ENCODE peak calls at places on chromosomes 12 and 14, in eight cellular contexts. U is mesothelial cell of epicardium, P is endothelial cell of umbilical vein, E is GM20000, T is omental fat pad, M is nephron progenitor cell, Z is AG10803, A is LNCaP clone FGC. S is an unnamed sample.

GRCh38 chr12:31218203-31219025 is 107.5 kb downstream of the SINHCAF start:
- DNase-seq in T (no peak), P (no peak), Z (no peak), U (no peak), E (no peak), A (no peak), M (no peak), S (no peak)

GRCh38 chr12:94205738-94206310 is 57.4 kb downstream of the PLXNC1 start:
- DNase-seq in E (no peak), Z (no peak), U (no peak), P (no peak), M (no peak), A (no peak), T (no peak), S (no peak)

GRCh38 chr12:53560912-53561589 is 53.8 kb upstream of the NPFF start:
- DNase-seq in T (no peak), U (no peak), P (no peak), Z (no peak), A (no peak), M (no peak), E (no peak), S (no peak)

GRCh38 chr12:6116481-6117021 is 7.9 kb downstream of the VWF start:
- DNase-seq in P (peak), M (no peak), Z (no peak), U (no peak), A (no peak), T (no peak), E (no peak), S (no peak)

GRCh38 chr12:63353559-63353958 is 202.6 kb upstream of the AVPR1A start:
- DNase-seq in M (no peak), P (peak), E (no peak), U (no peak), A (no peak), T (no peak), Z (no peak), S (no peak)

GRCh38 chr12:123387508-123388217 is 3.7 kb downstream of the KMT5A start:
- DNase-seq in T (no peak), Z (no peak), M (peak), U (no peak), A (no peak), E (no peak), P (peak), S (no peak)

GRCh38 chr12:106023034-106023433 is 115.7 kb downstream of the NUAK1 start:
- DNase-seq in M (no peak), Z (no peak), A (no peak), U (no peak), P (no peak), T (no peak), E (no peak), S (no peak)

GRCh38 chr14:105093426-105094192 is 28.4 kb upstream of the GPR132 start:
- DNase-seq in E (peak), A (no peak), Z (peak), U (peak), M (peak), P (peak), T (no peak), S (peak)

GRCh38 chr12:99138397-99138796 is 493.3 kb downstream of the APAF1 start:
- DNase-seq in P (no peak), M (no peak), A (no peak), T (no peak), Z (no peak), E (no peak), U (no peak), S (no peak)

GRCh38 chr12:104063712-104064030 is 660 bp upstream of the HCFC2 start:
- DNase-seq in Z (no peak), M (no peak), A (no peak), P (no peak), U (no peak), E (no peak), T (no peak), S (no peak)

GRCh38 chr14:70052990-70053389 is 135.8 kb downstream of the SLC8A3 start:
- DNase-seq in U (peak), A (peak), T (no peak), M (peak), P (peak), Z (peak), E (peak), S (peak)

GRCh38 chr14:38578278-38578681 is 322.4 kb upstream of the CLEC14A start:
- DNase-seq in M (no peak), E (no peak), Z (peak), T (no peak), P (no peak), A (no peak), U (no peak), S (no peak)

GRCh38 chr12:122889658-122890561 is 6.0 kb downstream of the VPS37B start:
- DNase-seq in A (no peak), U (no peak), T (no peak), M (no peak), P (no peak), Z (no peak), E (no peak), S (no peak)

GRCh38 chr14:101025131-101025530 is 121.6 kb upstream of the RTL1 start:
- DNase-seq in U (no peak), T (no peak), A (no peak), E (no peak), Z (no peak), P (no peak), M (no peak), S (no peak)

GRCh38 chr14:22231022-22231421 is 358.0 kb downstream of the DAD1 start:
- DNase-seq in Z (no peak), A (no peak), M (no peak), E (peak), P (no peak), T (no peak), U (no peak), S (no peak)

GRCh38 chr14:95047754-95048153 is 109.6 kb downstream of the DICER1 start:
- DNase-seq in M (no peak), A (no peak), T (no peak), E (no peak), P (no peak), U (no peak), Z (no peak), S (no peak)

GRCh38 chr12:50988051-50988450 is 35.7 kb downstream of the HIGD1C start:
- DNase-seq in T (no peak), Z (peak), E (no peak), U (no peak), P (no peak), M (no peak), A (no peak), S (no peak)

GRCh38 chr14:75981426-75981825 is 369 bp downstream of the TGFB3 start:
- DNase-seq in T (no peak), Z (no peak), U (peak), E (peak), A (no peak), M (peak), P (peak), S (no peak)

GRCh38 chr12:65785500-65785899 is 38.8 kb upstream of the HMGA2 start:
- DNase-seq in M (no peak), T (no peak), E (no peak), P (no peak), A (no peak), Z (no peak), U (no peak), S (no peak)

GRCh38 chr12:106590601-106591000 is 7.8 kb downstream of the RFX4 start:
- DNase-seq in U (no peak), T (no peak), E (no peak), Z (no peak), A (no peak), P (no peak), M (no peak), S (no peak)

GRCh38 chr12:96136720-96137378 is 57.3 kb upstream of the ELK3 start:
- DNase-seq in T (no peak), M (no peak), U (no peak), P (peak), Z (no peak), E (no peak), A (no peak), S (no peak)

GRCh38 chr14:73662439-73663056 is 17.8 kb downstream of the DNAL1 start:
- DNase-seq in Z (peak), P (peak), U (no peak), M (no peak), T (no peak), E (no peak), A (peak), S (no peak)
- TF ChIP-seq CTCF in Z (peak), P (peak), U (no peak), M (no peak), T (no peak), E (no peak), A (peak), S (peak)

GRCh38 chr12:52139579-52140062 is 52.2 kb downstream of the KRT80 start:
- DNase-seq in P (no peak), M (peak), Z (no peak), U (peak), E (no peak), A (no peak), T (no peak), S (peak)
- TF ChIP-seq CTCF in P (peak), M (peak), Z (peak), U (peak), E (peak), A (peak), T (no peak), S (peak)

DNA sequence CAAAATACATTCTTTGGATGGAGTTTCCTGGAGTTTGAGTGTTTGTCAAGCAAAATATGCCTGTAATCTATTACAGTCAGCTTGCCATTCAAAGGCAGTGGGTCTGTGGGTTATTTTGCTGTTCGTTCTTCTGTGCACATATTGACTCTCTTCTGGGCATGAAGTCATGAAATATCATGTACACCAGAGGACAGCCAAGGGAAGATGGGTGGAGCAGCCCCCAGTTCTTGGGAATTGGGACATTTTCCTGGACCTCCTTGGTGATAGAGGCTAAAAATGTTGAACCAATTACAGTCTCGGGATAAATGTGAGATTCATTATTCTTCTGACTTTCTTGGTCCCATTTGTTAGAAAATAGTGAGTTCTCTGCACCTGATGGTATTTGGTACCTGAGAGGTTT is 89.1 kb downstream of the FOXN4 start:
- DNase-seq in E (no peak), T (no peak), Z (no peak), P (no peak), U (no peak), A (no peak), M (no peak), S (no peak)
- TF ChIP-seq CTCF in E (no peak), T (no peak), Z (no peak), P (no peak), U (no peak), A (no peak), M (no peak), S (no peak)

GRCh38 chr12:69130064-69130463 is 109.3 kb upstream of the CPSF6 start:
- DNase-seq in M (no peak), A (no peak), P (no peak), U (no peak), E (no peak), Z (peak), T (no peak), S (no peak)
- TF ChIP-seq CTCF in M (no peak), A (peak), P (no peak), U (no peak), E (no peak), Z (peak), T (no peak), S (no peak)

DNA sequence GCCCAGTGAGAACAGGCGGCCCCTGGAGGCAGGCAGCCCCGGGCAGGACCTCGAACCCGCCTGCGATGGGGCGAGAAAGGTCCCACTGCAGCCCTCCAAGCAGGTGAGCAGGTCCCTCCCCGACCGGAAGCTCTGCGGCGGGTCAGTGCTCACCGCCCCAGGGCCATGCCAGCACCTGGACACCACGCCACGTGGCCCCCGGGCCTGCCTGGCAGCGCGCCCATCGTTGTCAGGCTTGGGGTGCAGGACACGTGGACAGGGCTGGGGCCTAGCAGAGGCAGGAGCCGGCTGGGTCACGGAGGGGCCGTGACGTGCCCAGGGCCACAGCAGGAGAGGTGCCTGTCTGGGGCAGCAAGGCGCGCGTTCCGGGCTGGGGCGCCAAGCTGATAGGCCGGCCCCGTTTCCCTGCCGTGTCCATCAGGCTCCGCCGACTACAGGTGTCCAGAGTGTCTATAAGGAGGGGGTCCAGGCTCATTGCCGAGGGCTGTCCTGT is 18.3 kb downstream of the FBRSL1 start:
- DNase-seq in T (no peak), U (no peak), P (no peak), Z (no peak), A (no peak), E (no peak), M (no peak), S (no peak)
- TF ChIP-seq CTCF in T (no peak), U (no peak), P (no peak), Z (no peak), A (no peak), E (no peak), M (no peak), S (no peak)